ENCODE peak calls at places on chromosome 21, in four cellular contexts. F, A, L and O are unnamed samples.

GRCh38 chr21:34530264-34530663 is 18.3 kb upstream of the KCNE1 start:
- DNase-seq in F (no peak), A (no peak), L (no peak), O (no peak)

GRCh38 chr21:32253215-32253641 is 25.6 kb downstream of the MIS18A start:
- DNase-seq in F (no peak), A (no peak), L (peak; percentile 59), O (no peak)

GRCh38 chr21:34962136-34962535 is 87.0 kb downstream of the RUNX1 start:
- DNase-seq in F (no peak), A (no peak), L (no peak), O (no peak)

GRCh38 chr21:34367320-34367935 is 3.6 kb downstream of the KCNE2 start:
- DNase-seq in F (no peak), A (peak; percentile 35), L (no peak), O (no peak)

GRCh38 chr21:15004721-15005370 is 60.0 kb downstream of the NRIP1 start:
- DNase-seq in F (no peak), A (no peak), L (no peak), O (no peak)

GRCh38 chr21:35616090-35616489 is 444.2 kb downstream of the SETD4 start:
- DNase-seq in F (no peak), A (no peak), L (no peak), O (no peak)

GRCh38 chr21:41907496-41908258 is 28.5 kb upstream of the PRDM15 start:
- DNase-seq in F (no peak), A (no peak), L (no peak), O (no peak)

GRCh38 chr21:34693192-34693810 is 24.5 kb downstream of the CLIC6 start:
- DNase-seq in F (no peak), A (peak; percentile 30), L (no peak), O (peak; percentile 38)

GRCh38 chr21:35829014-35829525 is 231.3 kb downstream of the SETD4 start:
- DNase-seq in F (no peak), A (no peak), L (no peak), O (no peak)

GRCh38 chr21:29340228-29340627 is 41.5 kb downstream of the BACH1 start:
- DNase-seq in F (no peak), A (no peak), L (no peak), O (no peak)

GRCh38 chr21:25313891-25314646 is 293.2 kb downstream of the MRPL39 start:
- DNase-seq in F (no peak), A (no peak), L (no peak), O (no peak)

GRCh38 chr21:42238185-42238934 is 19.4 kb downstream of the ABCG1 start:
- DNase-seq in F (no peak), A (no peak), L (no peak), O (no peak)

GRCh38 chr21:36630485-36631206 is 68.3 kb upstream of the SIM2 start:
- DNase-seq in F (no peak), A (peak; percentile 84), L (no peak), O (peak; percentile 11)

GRCh38 chr21:33029512-33029921 is 3.8 kb downstream of the OLIG2 start:
- DNase-seq in F (no peak), A (peak; percentile 39), L (no peak), O (no peak)

GRCh38 chr21:39483917-39484316 is 32.1 kb downstream of the SH3BGR start:
- DNase-seq in F (no peak), A (no peak), L (no peak), O (no peak)

GRCh38 chr21:42459065-42459430 is 37.0 kb downstream of the RSPH1 start:
- DNase-seq in F (no peak), A (no peak), L (no peak), O (no peak)

GRCh38 chr21:15134711-15135110 is 69.9 kb upstream of the NRIP1 start:
- DNase-seq in F (no peak), A (no peak), L (no peak), O (no peak)

GRCh38 chr21:46156678-46157077 is 1.3 kb upstream of the FTCD start:
- DNase-seq in F (no peak), A (peak; percentile 12), L (no peak), O (no peak)

GRCh38 chr21:33752260-33752659 is 110.0 kb downstream of the ITSN1 start:
- DNase-seq in F (no peak), A (no peak), L (no peak), O (no peak)

GRCh38 chr21:43865471-43866181 is 603 bp downstream of the AGPAT3 start:
- DNase-seq in F (no peak), A (no peak), L (peak; percentile 52), O (no peak)